ENCODE peak calls at places on chromosomes 2 and 18, in five cellular contexts. U is GM23248, S is fibroblast of lung, L is H9, B is mammary epithelial cell. Q is an unnamed sample. For H3K79me2, the result is how much of the 10 kb centered on the place peaks cover.

GRCh38 chr2:111694690-111695089 is 189.3 kb downstream of the ANAPC1 start:
- DNase-seq in U (peak), S (peak), L (no peak), B (peak), Q (no peak)

GRCh38 chr2:174659069-174659900 is 61.7 kb upstream of the WIPF1 start:
- DNase-seq in U (no peak), S (no peak), L (no peak), B (no peak), Q (no peak)

GRCh38 chr2:112787729-112788401 is 3.6 kb upstream of the IL1A start:
- DNase-seq in U (no peak), S (no peak), L (no peak), B (no peak), Q (no peak)

GRCh38 chr2:118973542-118973951 is 31.6 kb downstream of the MARCO start:
- DNase-seq in U (peak), S (peak), L (no peak), B (no peak), Q (no peak)

GRCh38 chr18:27931563-27931962 is 245.4 kb downstream of the CDH2 start:
- DNase-seq in U (no peak), S (no peak), L (no peak), B (no peak), Q (no peak)

GRCh38 chr2:72619622-72620021 is 206.2 kb downstream of the EXOC6B start:
- DNase-seq in U (no peak), S (no peak), L (peak), B (peak), Q (peak)

GRCh38 chr2:62663443-62663842 is 42.1 kb upstream of the EHBP1 start:
- DNase-seq in U (peak), S (peak), L (no peak), B (no peak), Q (no peak)

GRCh38 chr2:58427572-58428285 is 186.6 kb upstream of the FANCL start:
- DNase-seq in U (peak), S (peak), L (peak), B (peak), Q (peak)

GRCh38 chr2:136208682-136209081 is 90.7 kb upstream of the CXCR4 start:
- DNase-seq in U (no peak), S (no peak), L (no peak), B (no peak), Q (no peak)

GRCh38 chr18:3948958-3949357 is 499.0 kb downstream of the TGIF1 start:
- DNase-seq in U (peak), S (no peak), L (no peak), B (no peak), Q (no peak)

GRCh38 chr2:70083344-70084156 is 3.7 kb upstream of the PCBP1 start:
- DNase-seq in U (peak), S (peak), L (no peak), B (peak), Q (no peak)

GRCh38 chr2:184611221-184612085 is 13.1 kb downstream of the ZNF804A start:
- DNase-seq in U (peak), S (peak), L (no peak), B (peak), Q (no peak)

GRCh38 chr2:43133708-43134570 is 92.5 kb downstream of the ZFP36L2 start:
- DNase-seq in U (no peak), S (no peak), L (no peak), B (no peak), Q (no peak)

GRCh38 chr2:100611079-100612029 is 48.6 kb downstream of the PDCL3 start:
- DNase-seq in U (no peak), S (no peak), L (no peak), B (no peak), Q (no peak)

GRCh38 chr2:22340711-22341110 is 1044.3 kb upstream of the KLHL29 start:
- DNase-seq in U (no peak), S (no peak), L (no peak), B (no peak), Q (no peak)

GRCh38 chr2:176621350-176621749 is 352.1 kb downstream of the MTX2 start:
- DNase-seq in U (no peak), S (no peak), L (no peak), B (no peak), Q (no peak)

GRCh38 chr2:241555711-241556110 is 2.8 kb upstream of the BOK start:
- DNase-seq in U (no peak), S (no peak), L (peak), B (peak), Q (no peak)

GRCh38 chr2:101740555-101740964 is 43.1 kb downstream of the MAP4K4 start:
- DNase-seq in U (no peak), S (no peak), L (no peak), B (no peak), Q (no peak)

GRCh38 chr18:48623468-48624220 is 84.8 kb downstream of the CTIF start:
- DNase-seq in U (peak), S (peak), L (no peak), B (peak), Q (no peak)

GRCh38 chr2:178426388-178426787 is 24.6 kb downstream of the PRKRA start:
- DNase-seq in U (peak), S (peak), L (no peak), B (no peak), Q (no peak)

GRCh38 chr2:61536086-61536722 is 2.0 kb downstream of the XPO1 start:
- DNase-seq in U (peak), S (peak), L (no peak), B (no peak), Q (no peak)

GRCh38 chr2:62871506-62871905 is 166.0 kb downstream of the EHBP1 start:
- DNase-seq in U (peak), S (peak), L (no peak), B (peak), Q (no peak)

GRCh38 chr2:128439231-128440086 is 120.8 kb upstream of the HS6ST1 start:
- DNase-seq in U (no peak), S (no peak), L (peak), B (no peak), Q (no peak)

GRCh38 chr2:74146929-74147728 is 583 bp downstream of the BOLA3 start:
- DNase-seq in U (peak), S (peak), L (no peak), B (peak), Q (no peak)

GRCh38 chr18:24187689-24188088 is 48.8 kb downstream of the CABYR start:
- DNase-seq in U (no peak), S (no peak), L (no peak), B (no peak), Q (no peak)

GRCh38 chr2:159266554-159266953 is 19.9 kb downstream of the WDSUB1 start:
- DNase-seq in U (no peak), S (no peak), L (no peak), B (no peak), Q (no peak)
- H3K79me2 ChIP-seq in U (under half), S (under half), L (under half), B (under half), Q (under half)

GRCh38 chr2:7013761-7014160 is 96.5 kb downstream of the RNF144A start:
- DNase-seq in U (peak), S (no peak), L (no peak), B (peak), Q (no peak)

GRCh38 chr2:7010376-7010775 is 93.2 kb downstream of the RNF144A start:
- DNase-seq in U (peak), S (peak), L (no peak), B (peak), Q (no peak)

GRCh38 chr2:7012141-7012809 is 95.1 kb downstream of the RNF144A start:
- DNase-seq in U (peak), S (peak), L (no peak), B (no peak), Q (no peak)

GRCh38 chr2:7009207-7009911 is 92.1 kb downstream of the RNF144A start:
- DNase-seq in U (peak), S (peak), L (no peak), B (no peak), Q (no peak)

GRCh38 chr2:7011376-7012083 is 94.3 kb downstream of the RNF144A start:
- DNase-seq in U (peak), S (peak), L (no peak), B (peak), Q (no peak)
- H3K79me2 ChIP-seq in U (under half), S (under half), L (under half), B (under half), Q (under half)

DNA sequence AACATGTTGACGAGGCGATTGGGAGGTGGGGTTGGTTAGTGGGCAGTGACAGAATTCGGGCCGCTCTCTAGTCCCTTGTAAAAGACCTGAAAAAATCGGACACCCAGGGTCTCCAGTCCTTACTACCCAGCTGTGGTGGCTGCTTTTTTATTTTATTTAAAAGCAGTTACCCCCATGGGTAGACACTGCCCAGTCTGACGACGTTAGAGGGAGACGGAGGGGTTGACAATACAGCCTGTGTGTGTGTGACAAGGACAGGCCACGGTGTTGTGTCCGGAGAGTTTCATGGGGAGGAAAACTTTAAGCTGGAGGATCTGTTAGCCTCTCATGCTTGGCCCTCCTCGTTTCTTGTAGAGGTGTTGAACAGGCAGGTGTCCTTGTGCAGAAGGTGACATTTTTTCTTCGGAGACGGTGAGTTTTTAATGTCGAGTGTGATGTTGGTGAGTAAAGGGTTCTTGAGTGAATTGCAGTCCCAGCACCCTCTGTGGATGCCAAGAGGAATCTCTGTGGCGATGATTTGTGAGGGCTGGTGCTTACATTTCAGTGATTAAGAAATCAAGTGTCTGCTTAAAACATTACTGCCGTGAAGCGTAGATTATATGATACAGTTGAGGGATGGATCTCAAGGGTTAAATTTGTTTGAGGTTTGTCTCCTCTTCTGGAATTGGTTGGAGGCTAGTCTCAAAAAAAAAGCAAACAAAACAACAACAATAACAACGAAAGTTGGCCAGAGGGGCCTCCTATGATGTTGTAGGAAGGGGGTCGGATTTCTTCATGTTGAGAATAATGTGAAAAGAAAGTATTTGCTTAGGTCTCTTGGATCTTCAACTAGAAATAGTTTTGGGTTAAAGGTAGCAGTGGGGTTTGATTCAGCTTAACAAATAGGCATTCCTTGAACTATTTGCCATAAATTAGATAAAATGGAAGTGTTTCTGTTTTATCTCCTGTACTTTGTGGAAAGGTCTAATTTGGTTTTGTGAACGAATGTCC is 1.5 kb downstream of the NCOA1 start:
- DNase-seq in U (peak), S (peak), L (no peak), B (peak), Q (peak)
- H3K79me2 ChIP-seq in U (half or more), S (under half), L (under half), B (under half), Q (half or more)

DNA sequence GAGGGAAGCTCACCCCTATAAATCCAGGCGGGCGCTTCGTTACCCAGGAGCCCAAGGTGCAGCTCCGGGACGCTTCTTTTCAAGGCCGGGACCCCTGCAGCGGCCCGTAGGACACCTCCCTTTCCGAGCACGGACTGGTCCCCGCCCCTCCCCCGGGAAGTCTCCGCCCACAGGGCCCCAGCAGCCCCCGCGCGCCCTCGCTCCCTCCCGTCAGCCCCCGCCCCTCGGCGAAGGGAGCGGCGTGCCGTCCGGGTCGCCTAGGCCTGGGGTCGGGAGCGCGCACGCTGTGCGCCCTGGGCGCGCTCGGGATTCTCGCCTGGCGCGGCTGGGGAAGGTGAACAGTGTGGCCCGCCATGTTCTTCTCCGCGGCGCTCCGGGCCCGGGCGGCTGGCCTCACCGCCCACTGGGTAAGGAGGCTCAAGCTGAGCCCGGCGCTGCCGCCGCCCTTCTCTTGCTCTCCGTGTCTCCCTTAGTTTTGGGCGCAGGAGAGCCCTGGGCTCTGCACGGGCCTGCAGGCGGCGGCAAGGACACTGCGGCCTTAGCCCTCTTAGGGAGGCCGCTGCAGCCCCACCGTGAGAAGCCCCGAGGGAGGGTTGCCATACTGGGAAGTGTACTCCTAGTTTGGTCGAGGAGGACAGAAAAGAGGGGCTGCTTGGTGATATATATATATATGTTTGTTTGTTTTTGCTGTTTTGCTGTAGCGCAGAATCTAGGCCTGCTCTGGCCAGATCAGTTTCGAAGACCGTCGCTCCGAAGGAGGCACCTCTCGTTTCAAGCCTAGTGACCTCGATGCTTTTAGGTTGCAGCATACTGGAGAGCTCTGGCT is at the start of gene NDUFV2:
- DNase-seq in U (peak), S (peak), L (peak), B (peak), Q (peak)
- H3K79me2 ChIP-seq in U (half or more), S (half or more), L (under half), B (half or more), Q (half or more)

GRCh38 chr2:156326488-156326887 is 6.0 kb downstream of the NR4A2 start:
- DNase-seq in U (no peak), S (no peak), L (no peak), B (no peak), Q (no peak)

GRCh38 chr2:156327835-156328401 is 4.6 kb downstream of the NR4A2 start:
- DNase-seq in U (no peak), S (no peak), L (no peak), B (no peak), Q (no peak)

GRCh38 chr2:156329922-156330726 is 2.4 kb downstream of the NR4A2 start:
- DNase-seq in U (no peak), S (no peak), L (no peak), B (no peak), Q (no peak)

GRCh38 chr2:156331572-156332451 is 709 bp downstream of the NR4A2 start:
- DNase-seq in U (peak), S (peak), L (peak), B (peak), Q (peak)

GRCh38 chr2:156329031-156329921 is 3.2 kb downstream of the NR4A2 start:
- DNase-seq in U (no peak), S (no peak), L (peak), B (no peak), Q (peak)
- H3K79me2 ChIP-seq in U (under half), S (under half), L (under half), B (under half), Q (under half)

GRCh38 chr2:55408946-55409868 is 10.4 kb downstream of the CCDC88A start:
- DNase-seq in U (peak), S (peak), L (no peak), B (peak), Q (no peak)
- H3K79me2 ChIP-seq in U (half or more), S (under half), L (under half), B (half or more), Q (half or more)

GRCh38 chr2:26144953-26145680 is 27.8 kb upstream of the GAREM2 start:
- DNase-seq in U (peak), S (peak), L (peak), B (peak), Q (peak)
- H3K79me2 ChIP-seq in U (under half), S (under half), L (under half), B (under half), Q (under half)

DNA sequence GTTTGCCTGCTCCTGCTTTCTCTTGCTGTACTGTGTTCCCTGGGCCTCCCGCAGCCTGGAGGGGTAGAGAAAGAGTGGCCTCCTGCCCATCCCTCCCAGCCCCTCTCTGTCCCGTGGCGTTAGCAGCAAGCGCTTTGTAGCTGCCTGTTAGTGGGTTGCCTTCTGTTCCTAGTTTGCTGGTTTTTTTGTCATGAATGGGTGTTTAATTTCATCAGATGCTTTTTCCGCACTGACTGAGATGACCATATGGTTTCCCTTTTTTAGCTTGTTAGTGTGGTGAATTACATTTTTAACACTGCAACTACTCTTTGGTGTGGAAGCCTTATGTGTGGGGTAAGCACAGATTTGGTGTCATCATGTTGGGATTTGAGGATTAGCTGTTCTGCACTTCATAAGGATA is 32.3 kb downstream of the ASAP2 start:
- DNase-seq in U (no peak), S (no peak), L (no peak), B (no peak), Q (peak)
- H3K79me2 ChIP-seq in U (half or more), S (half or more), L (under half), B (half or more), Q (half or more)

GRCh38 chr18:59485382-59485781 is 126.3 kb upstream of the LMAN1 start:
- DNase-seq in U (no peak), S (no peak), L (no peak), B (no peak), Q (no peak)
- H3K79me2 ChIP-seq in U (under half), S (under half), L (under half), B (under half), Q (under half)

DNA sequence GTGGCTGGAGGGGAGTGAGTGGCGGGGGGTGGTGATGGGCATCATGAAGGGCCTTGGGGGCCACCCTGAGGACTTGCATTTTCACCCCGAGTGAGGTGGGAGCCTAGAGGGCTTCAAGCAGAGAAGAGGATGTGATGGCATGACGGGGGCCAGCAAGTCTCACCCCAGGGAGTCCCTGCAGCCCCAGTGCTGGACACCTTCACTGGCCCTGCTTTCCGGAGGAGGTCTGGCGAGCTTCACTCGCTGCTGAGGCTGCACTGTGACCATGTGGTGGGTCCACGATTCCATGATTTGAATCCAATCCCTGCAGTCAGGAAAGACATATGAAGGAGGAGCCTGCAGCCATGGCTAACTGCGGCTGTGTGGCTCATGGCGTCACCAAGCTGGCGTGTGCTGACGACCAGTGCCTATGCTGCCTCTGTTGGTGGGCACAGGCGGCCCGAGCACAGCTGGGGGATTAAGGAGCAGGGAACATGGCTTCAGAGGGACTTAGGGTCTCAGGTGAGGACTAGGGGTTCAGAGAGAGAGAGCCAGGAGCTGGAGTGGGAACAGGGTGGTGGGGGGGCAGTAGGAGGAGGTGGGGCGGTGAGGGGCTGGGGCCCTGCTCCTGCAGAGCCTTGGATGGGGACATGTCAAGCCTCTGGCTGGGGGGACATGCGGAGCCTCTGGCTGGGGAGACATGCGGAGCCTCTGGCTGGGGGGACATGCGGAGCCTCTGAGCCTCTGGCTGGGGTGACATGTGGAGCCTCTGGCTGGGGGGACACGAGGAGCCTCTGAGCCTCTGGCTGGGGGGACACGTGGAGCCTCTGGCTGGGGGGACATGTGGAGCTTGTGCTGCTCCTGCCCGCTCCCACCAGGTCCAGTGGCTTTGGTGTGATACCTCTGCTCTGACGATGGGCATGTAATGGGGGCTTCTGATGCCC is 3.6 kb downstream of the ZAP70 start:
- DNase-seq in U (no peak), S (no peak), L (no peak), B (no peak), Q (no peak)
- H3K79me2 ChIP-seq in U (under half), S (under half), L (under half), B (under half), Q (under half)